ENCODE peak calls at places on chromosomes 3 and 15, in five cellular contexts. T is colonic mucosa, K is psoas muscle, I is Panc1, F is left lung. S is an unnamed sample. For H3K4me1, the result is how much of the 10 kb centered on the place peaks cover.

GRCh38 chr15:62417444-62417843 is 252.4 kb upstream of the C2CD4B start:
- DNase-seq in T (no peak), I (no peak), K (no peak), F (no peak), S (no peak)

GRCh38 chr3:53238051-53238850 is 17.6 kb downstream of the TKT start:
- DNase-seq in K (no peak), F (peak), I (no peak), T (peak), S (peak)

GRCh38 chr15:97661796-97662195 is 298.7 kb upstream of the ARRDC4 start:
- DNase-seq in F (no peak), K (no peak), T (no peak), I (no peak), S (no peak)

GRCh38 chr3:70532806-70533205 is 220.4 kb upstream of the MDFIC2 start:
- DNase-seq in T (no peak), I (no peak), F (no peak), K (no peak), S (no peak)

GRCh38 chr3:117842086-117842485 is 1132.5 kb downstream of the TUSC7 start:
- DNase-seq in I (no peak), K (no peak), F (no peak), T (no peak), S (no peak)

GRCh38 chr3:188339410-188340295 is 185.7 kb downstream of the LPP start:
- DNase-seq in K (no peak), F (no peak), I (no peak), T (no peak), S (no peak)

GRCh38 chr15:74422723-74423442 is 10.9 kb downstream of the SEMA7A start:
- DNase-seq in T (no peak), I (peak), F (peak), K (no peak), S (no peak)

GRCh38 chr3:126343675-126344074 is 13.5 kb downstream of the KLF15 start:
- DNase-seq in I (no peak), F (peak), T (no peak), K (peak), S (peak)

GRCh38 chr3:108342829-108343478 is 46.6 kb downstream of the HHLA2 start:
- DNase-seq in I (no peak), T (no peak), K (no peak), F (no peak), S (no peak)

GRCh38 chr15:56532766-56533455 is 68.0 kb upstream of the MNS1 start:
- DNase-seq in T (no peak), F (no peak), K (no peak), I (no peak), S (no peak)

GRCh38 chr3:27560484-27561056 is 76.4 kb upstream of the SLC4A7 start:
- DNase-seq in I (no peak), F (no peak), T (no peak), K (no peak), S (no peak)

GRCh38 chr3:119352863-119353527 is 58.8 kb downstream of the ARHGAP31 start:
- DNase-seq in K (no peak), I (no peak), T (no peak), F (no peak), S (no peak)

GRCh38 chr3:23710555-23710954 is 95.2 kb upstream of the UBE2E1 start:
- DNase-seq in I (no peak), K (peak), F (no peak), T (no peak), S (no peak)

GRCh38 chr3:44030690-44031344 is 210.9 kb upstream of the TOPAZ1 start:
- DNase-seq in T (no peak), K (no peak), I (no peak), F (no peak), S (no peak)

GRCh38 chr15:82571722-82572222 is 31.5 kb upstream of the RPS17 start:
- DNase-seq in T (peak), K (peak), I (no peak), F (peak), S (peak)

GRCh38 chr15:101664303-101664913 is 12.2 kb upstream of the TM2D3 start:
- DNase-seq in I (no peak), T (no peak), F (no peak), K (no peak), S (no peak)

GRCh38 chr15:50764331-50765201 is 940 bp downstream of the SPPL2A start:
- DNase-seq in F (no peak), K (no peak), T (no peak), I (no peak), S (no peak)

GRCh38 chr15:67685008-67685599 is 140.2 kb upstream of the SKOR1 start:
- DNase-seq in F (no peak), I (no peak), T (no peak), K (no peak), S (no peak)

GRCh38 chr3:40615110-40615915 is 90.6 kb downstream of the ZNF621 start:
- DNase-seq in F (no peak), K (no peak), I (no peak), T (no peak), S (no peak)

GRCh38 chr15:65246939-65247338 is 35.7 kb upstream of the CILP start:
- DNase-seq in K (no peak), I (no peak), T (no peak), F (no peak), S (no peak)

GRCh38 chr15:63971427-63971805 is 74.9 kb downstream of the DAPK2 start:
- DNase-seq in T (peak), F (no peak), I (no peak), K (peak), S (no peak)

GRCh38 chr15:45794768-45795486 is 160.1 kb downstream of the SQOR start:
- DNase-seq in K (no peak), F (no peak), T (no peak), I (no peak), S (no peak)

GRCh38 chr3:130729154-130729553 is 17.5 kb downstream of the PIK3R4 start:
- DNase-seq in F (no peak), I (no peak), T (no peak), K (no peak), S (no peak)

GRCh38 chr3:124584552-124585391 is 145.5 kb upstream of the UMPS start:
- DNase-seq in T (peak), I (no peak), K (peak), F (peak), S (peak)

GRCh38 chr15:97420116-97420515 is 540.4 kb upstream of the ARRDC4 start:
- DNase-seq in I (no peak), F (no peak), T (no peak), K (no peak), S (no peak)

GRCh38 chr15:75823860-75824613 is 19.2 kb upstream of the UBE2Q2 start:
- DNase-seq in I (no peak), T (no peak), F (no peak), K (no peak), S (no peak)

GRCh38 chr3:34843479-34843870 is 795.9 kb upstream of the ARPP21 start:
- DNase-seq in F (no peak), I (no peak), K (no peak), T (no peak), S (no peak)

GRCh38 chr3:34842706-34843478 is 796.4 kb upstream of the ARPP21 start:
- DNase-seq in I (no peak), T (no peak), K (no peak), F (no peak), S (no peak)

GRCh38 chr3:34832865-34833508 is 806.3 kb upstream of the ARPP21 start:
- DNase-seq in K (no peak), I (no peak), F (no peak), T (no peak), S (no peak)

GRCh38 chr3:34837848-34838741 is 801.2 kb upstream of the ARPP21 start:
- DNase-seq in T (no peak), F (no peak), K (no peak), I (no peak), S (no peak)
- H3K27ac ChIP-seq in T (no peak), F (no peak), K (no peak), I (no peak), S (no peak)

GRCh38 chr3:184748219-184749135 is 36.6 kb upstream of the MAGEF1 start:
- DNase-seq in T (no peak), I (peak), F (no peak), K (no peak), S (no peak)

GRCh38 chr3:184746131-184747120 is 34.6 kb upstream of the MAGEF1 start:
- DNase-seq in K (no peak), F (no peak), I (no peak), T (no peak), S (peak)

GRCh38 chr3:184751204-184751809 is 39.4 kb upstream of the MAGEF1 start:
- DNase-seq in K (no peak), I (no peak), F (no peak), T (no peak), S (no peak)

GRCh38 chr3:184750684-184751083 is 38.8 kb upstream of the MAGEF1 start:
- DNase-seq in K (no peak), I (no peak), F (no peak), T (no peak), S (no peak)

GRCh38 chr3:184749168-184749744 is 37.4 kb upstream of the MAGEF1 start:
- DNase-seq in T (no peak), F (no peak), K (no peak), I (no peak), S (no peak)
- H3K4me1 ChIP-seq in T (under half), F (under half), K (under half), I (under half), S (under half)

GRCh38 chr3:42032693-42033349 is 58.3 kb upstream of the TRAK1 start:
- DNase-seq in T (peak), F (peak), K (peak), I (no peak), S (peak)
- H3K27ac ChIP-seq in T (peak), F (peak), K (peak), I (peak), S (peak)

GRCh38 chr3:139534992-139535879 is 4.3 kb downstream of the RBP1 start:
- DNase-seq in K (peak), T (peak), I (no peak), F (no peak), S (no peak)
- H3K4me1 ChIP-seq in K (under half), T (under half), I (under half), F (under half), S (under half)

GRCh38 chr15:95259965-95260364 is 1028.6 kb downstream of the MCTP2 start:
- DNase-seq in K (no peak), I (no peak), F (no peak), T (no peak), S (no peak)
- H3K27ac ChIP-seq in K (no peak), I (peak), F (peak), T (no peak), S (peak)

GRCh38 chr15:93882133-93882532 is 349.2 kb upstream of the MCTP2 start:
- DNase-seq in K (no peak), I (no peak), T (no peak), F (no peak), S (no peak)

GRCh38 chr15:93880358-93880757 is 351.0 kb upstream of the MCTP2 start:
- DNase-seq in I (no peak), T (no peak), F (no peak), K (no peak), S (no peak)

GRCh38 chr15:93881310-93881709 is 350.1 kb upstream of the MCTP2 start:
- DNase-seq in F (no peak), T (no peak), I (no peak), K (no peak), S (no peak)

GRCh38 chr15:93882779-93883178 is 348.6 kb upstream of the MCTP2 start:
- DNase-seq in T (no peak), F (no peak), I (no peak), K (no peak), S (no peak)
- H3K4me1 ChIP-seq in T (under half), F (under half), I (under half), K (under half), S (under half)

S was measured in upper lobe of right lung.